ENCODE peak calls at places on chromosomes 12 and 14, in four cellular contexts. U is H1, O is A549, A is HepG2. I is an unnamed sample.

GRCh38 chr14:80047761-80048160 is 163.5 kb downstream of the DIO2 start:
- DNase-seq in U (no peak), O (no peak), A (no peak), I (no peak)

GRCh38 chr12:104933778-104934177 is 24.3 kb downstream of the SLC41A2 start:
- DNase-seq in A (no peak), U (no peak), O (no peak), I (no peak)

GRCh38 chr14:103802353-103802752 is 45.0 kb downstream of the PPP1R13B start:
- DNase-seq in O (no peak), U (no peak), A (no peak), I (no peak)

GRCh38 chr12:82688035-82688501 is 1.4 kb downstream of the TMTC2 start:
- DNase-seq in O (peak), U (no peak), A (no peak), I (no peak)

GRCh38 chr14:90058876-90059458 is 2.8 kb upstream of the KCNK13 start:
- DNase-seq in A (no peak), U (no peak), O (no peak), I (no peak)

GRCh38 chr14:52332269-52332668 is 18.2 kb downstream of the PTGER2 start:
- DNase-seq in A (no peak), U (no peak), O (no peak), I (no peak)

GRCh38 chr14:91303091-91303923 is 58.8 kb upstream of the GPR68 start:
- DNase-seq in U (peak), A (peak), O (peak), I (peak)

GRCh38 chr12:109065154-109065852 is 12.9 kb downstream of the USP30 start:
- DNase-seq in O (no peak), U (no peak), A (peak), I (no peak)

GRCh38 chr12:54167500-54167896 is 21.3 kb downstream of the SMUG1 start:
- DNase-seq in O (no peak), U (no peak), A (no peak), I (no peak)

GRCh38 chr14:100083706-100084105 is 18.5 kb downstream of the EVL start:
- DNase-seq in U (no peak), O (no peak), A (no peak), I (no peak)

GRCh38 chr12:104695453-104696148 is 238.9 kb downstream of the CHST11 start:
- DNase-seq in A (no peak), U (no peak), O (no peak), I (no peak)

GRCh38 chr12:119202544-119202943 is 23.8 kb downstream of the HSPB8 start:
- DNase-seq in U (no peak), O (no peak), A (no peak), I (no peak)

GRCh38 chr12:90062799-90063198 is 354.2 kb upstream of the ATP2B1 start:
- DNase-seq in U (no peak), O (no peak), A (peak), I (peak)

GRCh38 chr12:75890660-75891059 is 140.9 kb downstream of the PHLDA1 start:
- DNase-seq in A (no peak), U (no peak), O (no peak), I (no peak)

GRCh38 chr12:6942331-6942665 is 1.3 kb upstream of the RNU7-1 start:
- DNase-seq in A (no peak), O (no peak), U (no peak), I (no peak)

GRCh38 chr12:65822732-65823480 is 1.4 kb upstream of the HMGA2 start:
- DNase-seq in A (peak), O (peak), U (peak), I (no peak)

GRCh38 chr12:113912761-113913295 is 53.3 kb downstream of the RBM19 start:
- DNase-seq in U (peak), A (peak), O (peak), I (peak)

GRCh38 chr14:102927346-102927877 is 4.9 kb downstream of the AMN start:
- DNase-seq in A (no peak), O (no peak), U (no peak), I (no peak)

GRCh38 chr12:68231229-68231628 is 5.6 kb upstream of the IL26 start:
- DNase-seq in U (no peak), A (no peak), O (no peak), I (no peak)

GRCh38 chr14:101282418-101282817 is 278.9 kb upstream of the DIO3 start:
- DNase-seq in U (no peak), O (no peak), A (no peak), I (no peak)

GRCh38 chr14:73714656-73715081 is 485 bp upstream of the PNMA1 start:
- DNase-seq in U (no peak), A (no peak), O (peak), I (no peak)

GRCh38 chr14:103169954-103170353 is 46.7 kb downstream of the TNFAIP2 start:
- DNase-seq in U (no peak), A (no peak), O (no peak), I (no peak)

GRCh38 chr12:113461666-113462065 is 10.0 kb downstream of the LHX5 start:
- DNase-seq in U (no peak), O (peak), A (peak), I (peak)

GRCh38 chr12:46956451-46957035 is 122.9 kb upstream of the PCED1B start:
- DNase-seq in A (no peak), U (no peak), O (no peak), I (no peak)

GRCh38 chr14:88386395-88386794 is 938 bp downstream of the SPATA7 start:
- DNase-seq in U (no peak), O (no peak), A (no peak), I (no peak)

GRCh38 chr12:113086249-113087164 is 30.0 kb downstream of the DTX1 start:
- DNase-seq in A (peak), O (no peak), U (no peak), I (no peak)

GRCh38 chr12:102484017-102484731 is 3.8 kb upstream of the IGF1 start:
- DNase-seq in U (no peak), O (peak), A (peak), I (peak)

GRCh38 chr12:6958609-6959375 is 7.6 kb downstream of the PTPN6 start:
- DNase-seq in A (no peak), U (no peak), O (no peak), I (no peak)

GRCh38 chr14:79629372-79629771 is 581.9 kb downstream of the DIO2 start:
- DNase-seq in O (no peak), A (no peak), U (no peak), I (no peak)

GRCh38 chr12:118981285-118982201 is at the start of gene SRRM4:
- DNase-seq in A (no peak), O (no peak), U (peak), I (peak)

GRCh38 chr12:52649066-52649465 is 2.9 kb downstream of the KRT2 start:
- DNase-seq in U (no peak), O (no peak), A (no peak), I (no peak)

GRCh38 chr12:132320767-132321211 is 8.6 kb downstream of the GALNT9 start:
- DNase-seq in O (no peak), A (no peak), U (no peak), I (no peak)

GRCh38 chr14:68947802-68948201 is 31.3 kb downstream of the ACTN1 start:
- DNase-seq in U (no peak), O (no peak), A (no peak), I (no peak)

GRCh38 chr14:93231129-93231979 is 24.3 kb downstream of the UBR7 start:
- DNase-seq in A (no peak), U (no peak), O (peak), I (no peak)
- TF ChIP-seq RNF2 in A (no peak), U (no peak), O (no peak), I (no peak)

GRCh38 chr12:94513527-94513926 is 53.9 kb upstream of the CEP83 start:
- DNase-seq in A (no peak), U (no peak), O (no peak), I (no peak)

GRCh38 chr12:94511506-94511905 is 51.8 kb upstream of the CEP83 start:
- DNase-seq in O (no peak), U (no peak), A (no peak), I (no peak)

GRCh38 chr12:94507455-94507854 is 47.8 kb upstream of the CEP83 start:
- DNase-seq in U (no peak), A (no peak), O (no peak), I (no peak)

GRCh38 chr12:94509317-94509716 is 49.6 kb upstream of the CEP83 start:
- DNase-seq in O (no peak), A (no peak), U (no peak), I (no peak)

DNA sequence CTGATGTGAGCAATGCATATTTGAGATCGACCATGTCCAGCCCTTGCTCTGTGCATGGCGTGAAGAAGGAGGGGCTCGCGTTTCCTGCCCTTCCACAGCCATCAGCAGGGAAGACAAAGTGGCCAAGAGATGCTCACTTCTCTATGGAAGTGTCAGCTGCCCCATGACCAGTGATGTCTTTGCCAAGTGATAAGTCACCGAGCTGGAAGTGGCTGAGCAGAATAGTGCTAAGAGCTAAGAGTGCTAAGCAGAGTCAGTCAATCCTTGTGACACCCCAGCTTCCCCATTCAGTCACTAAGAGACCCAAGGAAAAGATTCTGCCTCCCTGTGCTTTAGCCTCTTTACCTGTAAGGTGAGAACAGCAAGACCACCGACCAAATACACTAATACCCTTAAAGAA is 50.5 kb upstream of the CEP83 start:
- DNase-seq in U (no peak), A (no peak), O (no peak), I (no peak)
- TF ChIP-seq RNF2 in U (no peak), A (no peak), O (no peak), I (no peak)

DNA sequence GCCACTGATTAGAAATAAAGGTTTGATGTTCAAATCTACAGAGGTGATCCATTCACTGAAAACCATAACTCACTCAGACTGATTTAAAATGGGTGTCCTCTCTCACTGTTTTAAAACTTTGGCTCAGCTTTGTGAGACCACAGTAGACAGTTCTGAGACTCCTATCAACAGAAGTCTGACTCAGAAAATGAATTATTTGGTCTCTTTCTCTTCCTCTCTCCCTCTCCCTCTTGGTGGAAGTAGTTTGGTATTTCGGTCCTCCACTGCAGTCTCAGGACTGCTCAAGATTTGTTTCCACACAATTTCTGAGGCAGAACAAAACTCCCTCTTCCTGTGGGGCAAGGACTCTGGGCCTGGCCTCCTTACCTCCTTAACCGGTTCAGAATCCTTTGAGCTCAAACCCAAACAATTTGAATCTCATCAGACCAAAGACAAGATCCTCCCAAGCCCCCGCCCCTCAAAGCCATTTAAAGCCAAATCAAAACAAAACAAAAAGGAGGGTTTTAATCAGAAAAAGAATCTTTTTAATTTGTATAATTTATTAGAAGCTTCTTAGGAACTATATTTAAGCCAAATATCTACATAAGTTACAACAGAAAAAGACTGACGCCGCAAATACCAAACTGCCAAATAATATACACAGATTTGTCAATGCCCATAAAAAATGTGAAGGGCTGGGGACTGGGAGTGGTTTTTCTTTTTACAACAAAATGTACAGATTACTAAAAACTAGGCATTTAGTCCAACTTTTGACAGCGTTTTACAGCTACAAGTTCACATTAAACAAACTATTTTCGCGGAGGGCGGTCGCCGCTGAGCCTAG is 3.9 kb downstream of the NKX2-1 start:
- DNase-seq in U (no peak), A (no peak), O (no peak), I (no peak)
- TF ChIP-seq RNF2 in U (peak), A (no peak), O (no peak), I (no peak)

GRCh38 chr14:95523051-95523817 is 6.8 kb upstream of the SYNE3 start:
- DNase-seq in O (no peak), A (peak), U (no peak), I (no peak)
- TF ChIP-seq RNF2 in O (no peak), A (no peak), U (no peak), I (no peak)

DNA sequence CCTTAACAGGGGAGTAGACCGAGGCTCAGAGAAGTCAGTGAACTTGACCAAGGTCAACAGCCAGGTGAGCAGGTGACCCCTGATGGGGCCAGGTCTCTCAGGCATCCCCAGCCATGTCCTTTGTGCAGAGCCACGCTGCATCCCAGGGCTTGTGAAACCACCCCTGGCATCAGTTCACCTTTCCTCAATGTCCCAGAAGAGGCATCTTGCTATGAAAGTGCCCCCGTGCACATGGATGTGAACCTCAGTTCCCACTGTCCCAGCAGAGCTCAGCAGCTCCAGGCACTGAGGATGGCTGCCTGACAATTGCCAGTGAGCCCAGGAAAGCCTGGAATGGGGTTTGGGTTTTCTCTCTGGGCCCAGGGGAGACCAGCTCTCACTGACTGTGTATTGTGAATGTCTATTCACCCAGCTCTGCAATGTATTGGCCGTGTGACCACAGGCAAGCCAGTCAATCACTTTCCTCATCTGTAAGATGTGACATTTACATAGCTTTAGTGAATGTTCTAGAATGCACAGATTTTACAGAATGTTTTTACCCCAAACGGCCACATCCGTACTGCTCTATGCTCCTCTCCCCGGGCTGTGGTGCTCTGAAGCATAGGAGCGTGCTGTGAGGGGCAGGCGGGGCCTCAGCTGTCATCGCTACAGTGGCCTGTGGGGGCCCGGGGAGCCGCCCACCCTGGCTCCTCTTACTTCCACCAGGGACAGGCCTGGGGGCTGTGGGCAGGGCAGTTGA is 4.9 kb downstream of the CACNA2D4 start:
- DNase-seq in U (no peak), O (no peak), A (no peak), I (no peak)
- TF ChIP-seq RNF2 in U (no peak), O (no peak), A (no peak), I (no peak)

DNA sequence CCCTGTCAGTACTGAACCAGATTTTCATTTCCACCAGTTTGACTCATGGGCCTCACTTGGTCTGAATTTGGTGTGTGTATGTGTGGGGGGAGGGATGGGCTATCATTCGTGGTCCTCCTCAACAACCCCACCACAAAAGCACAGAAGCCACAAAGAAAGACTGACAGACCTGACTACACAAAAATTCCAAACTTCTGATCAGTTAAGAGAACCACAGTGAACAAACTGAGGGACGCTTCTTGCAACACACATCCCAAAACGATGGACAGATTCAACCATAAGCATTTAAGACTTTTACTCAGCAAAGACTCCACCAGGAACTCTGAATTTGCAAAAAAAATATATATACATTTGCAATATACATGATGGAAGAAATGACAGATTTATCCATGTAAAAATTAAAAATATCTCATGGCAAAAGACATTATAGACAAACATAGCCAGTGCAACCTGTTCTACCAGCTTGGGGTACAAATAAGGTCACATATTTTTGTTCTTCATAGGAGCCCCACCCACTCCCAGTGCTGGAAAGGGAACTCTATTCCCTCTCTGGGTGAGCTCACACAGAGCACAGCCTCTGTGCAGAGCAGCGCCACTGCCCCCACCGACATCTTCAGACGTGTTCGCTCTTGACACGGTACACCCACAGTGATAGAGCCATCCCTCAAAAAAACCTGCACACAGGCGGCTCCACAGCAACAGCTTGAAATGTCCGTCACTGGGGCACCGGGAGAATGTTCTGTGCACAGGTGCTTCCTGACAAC is 49.7 kb downstream of the JAG2 start:
- DNase-seq in O (no peak), A (no peak), U (no peak), I (no peak)
- TF ChIP-seq RNF2 in O (no peak), A (no peak), U (no peak), I (no peak)

GRCh38 chr12:57764662-57765002 is 2.2 kb downstream of the CYP27B1 start:
- DNase-seq in A (no peak), O (no peak), U (no peak), I (no peak)
- TF ChIP-seq RNF2 in A (no peak), O (no peak), U (no peak), I (no peak)

GRCh38 chr14:58920230-58920629 is 268.2 kb upstream of the DAAM1 start:
- DNase-seq in A (no peak), U (no peak), O (no peak), I (no peak)

GRCh38 chr14:58914271-58914855 is 274.1 kb upstream of the DAAM1 start:
- DNase-seq in U (no peak), O (no peak), A (no peak), I (no peak)

GRCh38 chr14:58919262-58919661 is 269.2 kb upstream of the DAAM1 start:
- DNase-seq in O (no peak), U (no peak), A (no peak), I (no peak)

GRCh38 chr14:58915646-58916045 is 272.8 kb upstream of the DAAM1 start:
- DNase-seq in O (no peak), A (no peak), U (no peak), I (no peak)

GRCh38 chr14:58918066-58918465 is 270.4 kb upstream of the DAAM1 start:
- DNase-seq in O (no peak), A (no peak), U (no peak), I (no peak)
- TF ChIP-seq RNF2 in O (no peak), A (no peak), U (no peak), I (no peak)